ENCODE peak calls at places on chromosomes 12 and 14, in four cellular contexts. X is SK-N-SH, P is A549, N is GM12878. Q is an unnamed sample.

GRCh38 chr14:58060077-58060476 is 91.9 kb downstream of the ARMH4 start:
- DNase-seq in X (no peak), N (no peak), P (no peak), Q (no peak)

GRCh38 chr12:103627189-103627855 is 40.2 kb downstream of the STAB2 start:
- DNase-seq in P (no peak), X (no peak), N (no peak), Q (no peak)

GRCh38 chr12:131865196-131865875 is 29.1 kb upstream of the ULK1 start:
- DNase-seq in X (peak; percentile 16), P (peak; percentile 96), N (no peak), Q (no peak)

GRCh38 chr14:104563742-104564615 is 15.6 kb upstream of the C14orf180 start:
- DNase-seq in N (no peak), X (peak; percentile 98), P (peak; percentile 95), Q (peak; percentile 18)

GRCh38 chr14:104115131-104115600 is 23.2 kb upstream of the KIF26A start:
- DNase-seq in P (no peak), X (no peak), N (no peak), Q (no peak)

GRCh38 chr14:51581017-51581881 is 70.5 kb upstream of the FRMD6 start:
- DNase-seq in P (no peak), X (no peak), N (no peak), Q (no peak)

GRCh38 chr12:111340231-111340630 is 28.7 kb downstream of the PHETA1 start:
- DNase-seq in X (no peak), N (no peak), P (no peak), Q (no peak)

GRCh38 chr12:86666311-86666710 is 410.1 kb upstream of the MGAT4C start:
- DNase-seq in N (no peak), P (no peak), X (no peak), Q (no peak)

GRCh38 chr14:76696361-76696760 is 64.9 kb upstream of the VASH1 start:
- DNase-seq in X (no peak), P (no peak), N (no peak), Q (no peak)

DNA sequence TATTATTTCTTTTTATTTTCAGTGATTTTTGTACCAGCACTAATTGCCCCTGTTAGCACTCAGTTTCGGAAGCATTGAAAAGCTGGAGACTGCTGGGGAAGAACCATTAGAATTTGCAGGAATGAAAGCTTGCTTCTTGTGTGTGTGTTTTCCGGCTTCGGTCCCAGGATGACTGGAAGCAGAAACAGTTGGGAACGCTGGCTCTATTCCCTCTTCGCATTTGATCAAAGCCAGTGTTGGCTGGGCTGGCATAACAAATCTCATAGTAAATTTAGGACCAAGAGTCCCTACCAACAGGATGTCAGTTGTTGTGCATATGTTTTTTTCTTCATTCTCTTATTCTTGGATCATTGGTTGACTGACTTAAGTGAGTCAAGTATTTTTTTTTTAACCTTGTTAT is 53.6 kb upstream of the TRAF3 start:
- DNase-seq in P (no peak), X (no peak), N (no peak), Q (no peak)
- TF ChIP-seq PBX3 in P (no peak), X (no peak), N (no peak), Q (no peak)

GRCh38 chr12:57166971-57167371 is 19.6 kb upstream of the LRP1-AS start:
- DNase-seq in N (no peak), P (peak; percentile 90), X (no peak), Q (no peak)

GRCh38 chr12:57171668-57172067 is 24.2 kb upstream of the LRP1-AS start:
- DNase-seq in P (no peak), X (no peak), N (no peak), Q (no peak)

GRCh38 chr12:57170408-57170807 is 23.0 kb upstream of the LRP1-AS start:
- DNase-seq in X (no peak), P (no peak), N (no peak), Q (no peak)

GRCh38 chr12:57169046-57169795 is 21.8 kb upstream of the LRP1-AS start:
- DNase-seq in X (no peak), N (no peak), P (no peak), Q (no peak)

GRCh38 chr12:57169969-57170368 is 22.6 kb upstream of the LRP1-AS start:
- DNase-seq in N (no peak), P (no peak), X (no peak), Q (no peak)
- TF ChIP-seq PBX3 in N (no peak), P (no peak), X (no peak), Q (no peak)

GRCh38 chr12:43965899-43966298 is 130.0 kb downstream of the TMEM117 start:
- DNase-seq in P (no peak), N (no peak), X (no peak), Q (no peak)
- TF ChIP-seq PBX3 in P (no peak), N (no peak), X (no peak), Q (no peak)

GRCh38 chr12:53481108-53481442 is 18.2 kb downstream of the MAP3K12 start:
- DNase-seq in P (no peak), X (no peak), N (no peak), Q (no peak)

GRCh38 chr12:53479314-53479713 is 19.9 kb downstream of the MAP3K12 start:
- DNase-seq in N (no peak), X (no peak), P (no peak), Q (no peak)

GRCh38 chr12:53480425-53481107 is 18.7 kb downstream of the MAP3K12 start:
- DNase-seq in X (no peak), P (no peak), N (no peak), Q (no peak)

GRCh38 chr12:53476769-53477209 is 22.5 kb downstream of the MAP3K12 start:
- DNase-seq in X (peak; percentile 67), N (no peak), P (no peak), Q (no peak)

GRCh38 chr12:53478865-53479264 is 20.4 kb downstream of the MAP3K12 start:
- DNase-seq in N (no peak), P (no peak), X (no peak), Q (no peak)
- TF ChIP-seq PBX3 in N (no peak), P (no peak), X (no peak), Q (no peak)

DNA sequence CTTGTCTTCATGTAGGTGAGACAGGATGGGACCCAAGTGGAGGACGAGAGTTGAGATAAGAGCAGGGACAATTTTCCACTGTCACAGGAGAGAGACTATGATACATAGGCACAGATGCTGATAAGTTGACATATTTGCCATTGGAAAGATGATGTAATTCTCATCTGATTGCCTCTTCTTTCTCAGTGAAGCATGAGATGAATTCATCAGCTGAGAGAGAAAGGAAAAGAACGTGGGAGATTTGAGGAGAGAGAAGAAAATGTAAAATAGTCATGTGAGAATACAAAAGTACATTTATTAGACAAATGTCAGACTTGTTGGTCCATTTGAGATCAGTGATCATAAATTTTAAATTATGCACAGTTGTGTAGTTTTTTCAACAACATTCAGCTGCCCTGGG is 223.0 kb downstream of the DPY19L2 start:
- DNase-seq in X (no peak), P (no peak), N (no peak), Q (no peak)
- TF ChIP-seq PBX3 in X (no peak), P (no peak), N (no peak), Q (no peak)

DNA sequence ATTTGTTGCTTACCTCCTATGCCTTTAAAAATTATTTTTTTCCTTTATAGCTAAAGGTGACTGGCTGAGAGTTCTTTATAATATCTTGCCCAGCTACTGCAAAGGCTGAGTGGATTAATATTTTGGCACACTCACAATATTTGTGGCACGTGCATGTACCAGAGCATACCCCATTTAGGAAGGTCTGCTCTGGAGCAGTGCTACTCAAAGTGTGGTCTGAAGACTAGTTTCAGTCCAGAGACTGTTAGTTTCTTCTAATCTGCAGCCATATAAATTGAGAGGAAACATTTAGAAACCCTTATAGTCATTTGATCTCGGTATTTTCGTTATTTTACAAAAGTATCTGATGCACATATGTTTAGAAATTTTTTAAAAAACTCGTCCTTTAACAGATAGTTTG is 51.0 kb downstream of the IFT81 start:
- DNase-seq in N (no peak), P (no peak), X (no peak), Q (no peak)
- TF ChIP-seq PBX3 in N (no peak), P (no peak), X (no peak), Q (no peak)

DNA sequence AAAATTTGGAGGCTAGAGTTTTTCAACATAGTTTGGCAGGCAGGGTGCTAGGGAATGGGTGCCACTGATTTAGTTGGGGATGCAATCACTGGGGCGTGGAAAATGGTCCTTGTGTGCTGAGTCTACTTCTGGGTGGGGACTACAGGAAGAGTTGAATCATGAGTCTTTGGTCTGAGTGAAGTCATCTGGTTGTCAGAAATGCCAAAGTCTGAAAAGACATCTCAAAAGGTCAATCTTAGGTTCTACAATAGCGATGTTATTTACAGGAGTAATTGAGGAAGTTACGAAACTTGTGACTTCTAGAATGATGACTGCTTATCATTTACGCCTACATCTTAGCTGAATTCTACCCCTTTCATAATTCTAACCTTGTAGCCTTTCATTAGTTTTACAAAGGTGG is 209.1 kb downstream of the NUBPL start:
- DNase-seq in X (no peak), P (no peak), N (no peak), Q (no peak)
- TF ChIP-seq PBX3 in X (no peak), P (no peak), N (no peak), Q (no peak)

Q was measured in HepG2.